ENCODE peak calls at places on chromosomes 5 and 9, in ten cellular contexts. K is head of caudate nucleus; A is fibroblast of mammary gland; N is astrocyte of the spinal cord; E is stimulated activated CD4-positive, alpha-beta T cell treated with anti-CD3 and anti-CD28 coated beads, Interleukin-1b, Interleukin-23, amount 100 ng/mL, for 1 hour; U is thyroid gland; V is activated CD4-positive, alpha-beta T cell treated with anti-CD3 and anti-CD28 coated beads, Interleukin-2, amount 50 U/mL, for 4 hours; P is suprapubic skin; S is stimulated activated effector memory CD8-positive, alpha-beta T cell treated with anti-CD3 and anti-CD28 coated beads, Interleukin-12 subunit alpha, Interleukin-12 subunit beta, amount 100 ng/mL, for 72 hours; I is esophagus muscularis mucosa. O is an unnamed sample.

GRCh38 chr5:134114886-134115805 is 665 bp downstream of the TCF7 start:
- DNase-seq in K (no peak), A (no peak), N (no peak), E (peak; percentile 75), U (peak; percentile 51), V (peak; percentile 86), P (no peak), S (no peak), I (no peak), O (no peak)

GRCh38 chr5:101431201-101431600 is 528.1 kb upstream of the ST8SIA4 start:
- DNase-seq in K (no peak), A (no peak), N (no peak), E (no peak), U (no peak), V (no peak), P (no peak), S (no peak), I (no peak), O (no peak)

GRCh38 chr5:132428811-132429440 is 59.4 kb downstream of the SLC22A5 start:
- DNase-seq in K (no peak), A (peak; percentile 71), N (peak; percentile 78), E (no peak), U (no peak), V (no peak), P (no peak), S (no peak), I (no peak), O (no peak)

GRCh38 chr5:77945874-77946273 is 169.7 kb upstream of the TBCA start:
- DNase-seq in K (peak; percentile 68), A (no peak), N (no peak), E (no peak), U (no peak), V (no peak), P (no peak), S (no peak), I (no peak), O (no peak)

GRCh38 chr9:124377551-124377950 is 37.7 kb downstream of the PSMB7 start:
- DNase-seq in K (no peak), A (no peak), N (no peak), E (no peak), U (no peak), V (no peak), P (no peak), S (no peak), I (no peak), O (no peak)

GRCh38 chr9:121354770-121355169 is 15.3 kb downstream of the STOM start:
- DNase-seq in K (no peak), A (no peak), N (no peak), E (no peak), U (no peak), V (no peak), P (no peak), S (no peak), I (no peak), O (no peak)

GRCh38 chr5:61332369-61332745 is 299 bp downstream of the ZSWIM6 start:
- DNase-seq in K (peak; percentile 26), A (no peak), N (no peak), E (no peak), U (peak; percentile 45), V (peak; percentile 38), P (no peak), S (no peak), I (no peak), O (no peak)

GRCh38 chr5:169988947-169989346 is 8.7 kb upstream of the INSYN2B start:
- DNase-seq in K (no peak), A (no peak), N (no peak), E (no peak), U (no peak), V (no peak), P (no peak), S (no peak), I (no peak), O (no peak)

GRCh38 chr5:111734597-111734996 is 22.4 kb downstream of the NREP start:
- DNase-seq in K (no peak), A (no peak), N (no peak), E (no peak), U (no peak), V (no peak), P (no peak), S (no peak), I (no peak), O (no peak)

GRCh38 chr9:68955281-68955680 is 58.6 kb downstream of the PRKACG start:
- DNase-seq in K (no peak), A (no peak), N (no peak), E (no peak), U (no peak), V (no peak), P (no peak), S (no peak), I (no peak), O (no peak)

GRCh38 chr5:132953710-132954109 is 9.7 kb downstream of the AFF4 start:
- DNase-seq in K (no peak), A (no peak), N (no peak), E (no peak), U (no peak), V (no peak), P (no peak), S (no peak), I (no peak), O (no peak)

GRCh38 chr9:84331119-84331791 is 9.3 kb downstream of the SLC28A3 start:
- DNase-seq in K (no peak), A (peak; percentile 56), N (no peak), E (no peak), U (peak; percentile 26), V (no peak), P (no peak), S (no peak), I (no peak), O (no peak)

GRCh38 chr5:64834611-64835010 is 65.9 kb downstream of the CWC27 start:
- DNase-seq in K (no peak), A (no peak), N (no peak), E (no peak), U (no peak), V (no peak), P (no peak), S (no peak), I (no peak), O (no peak)

GRCh38 chr5:757346-757930 is 27.1 kb downstream of the ZDHHC11B start:
- DNase-seq in K (no peak), A (no peak), N (no peak), E (no peak), U (no peak), V (no peak), P (peak; percentile 78), S (no peak), I (no peak), O (no peak)

GRCh38 chr5:179373101-179373934 is 28.1 kb upstream of the ADAMTS2 start:
- DNase-seq in K (no peak), A (no peak), N (no peak), E (no peak), U (no peak), V (no peak), P (peak; percentile 68), S (no peak), I (no peak), O (peak; percentile 61)

GRCh38 chr9:129863059-129863690 is 27.9 kb downstream of the USP20 start:
- DNase-seq in K (no peak), A (peak; percentile 48), N (peak; percentile 79), E (peak; percentile 38), U (no peak), V (peak; percentile 59), P (no peak), S (peak; percentile 59), I (no peak), O (no peak)

GRCh38 chr5:150544606-150545219 is 36.8 kb downstream of the NDST1 start:
- DNase-seq in K (peak; percentile 73), A (peak; percentile 64), N (peak; percentile 39), E (no peak), U (peak; percentile 70), V (peak; percentile 43), P (peak; percentile 86), S (peak; percentile 59), I (no peak), O (no peak)

GRCh38 chr5:96817496-96817895 is 9.8 kb upstream of the ERAP1 start:
- DNase-seq in K (no peak), A (no peak), N (no peak), E (no peak), U (no peak), V (no peak), P (no peak), S (no peak), I (no peak), O (no peak)

GRCh38 chr5:168288349-168289245 is 2.8 kb upstream of the WWC1 start:
- DNase-seq in K (no peak), A (no peak), N (no peak), E (no peak), U (peak; percentile 92), V (no peak), P (no peak), S (no peak), I (no peak), O (no peak)

GRCh38 chr9:86978413-86978812 is 31.1 kb upstream of the GAS1 start:
- DNase-seq in K (no peak), A (peak; percentile 88), N (peak; percentile 20), E (no peak), U (no peak), V (no peak), P (no peak), S (no peak), I (no peak), O (no peak)